ENCODE peak calls at places on chromosomes 7 and 10, in six cellular contexts. F is lower leg skin, Q is right lobe of liver, E is PC-9, J is dorsolateral prefrontal cortex, M is BJ. G is an unnamed sample.
A peak's percentile ranks its signal among the peaks of the same experiment; 100 is the strongest.

GRCh38 chr10:48231178-48231577 is 43.3 kb downstream of the FRMPD2 start:
- DNase-seq in M (no peak), Q (no peak), E (no peak), J (no peak), F (no peak), G (no peak)

GRCh38 chr10:72088879-72089585 is 681 bp upstream of the SPOCK2 start:
- DNase-seq in J (peak; percentile 71), Q (no peak), M (no peak), F (no peak), E (no peak), G (no peak)

GRCh38 chr7:83413831-83414230 is 235.1 kb downstream of the SEMA3E start:
- DNase-seq in J (no peak), Q (no peak), M (no peak), F (no peak), E (no peak), G (no peak)

GRCh38 chr10:22308390-22308789 is 7.8 kb upstream of the COMMD3 start:
- DNase-seq in Q (no peak), E (no peak), J (no peak), F (no peak), M (no peak), G (no peak)

GRCh38 chr7:134991469-134992339 is 5.4 kb downstream of the AGBL3 start:
- DNase-seq in M (no peak), E (no peak), J (no peak), Q (no peak), F (no peak), G (no peak)

GRCh38 chr10:79142064-79142491 is 73.3 kb downstream of the ZMIZ1 start:
- DNase-seq in E (no peak), J (no peak), M (no peak), F (no peak), Q (no peak), G (peak; percentile 62)

GRCh38 chr7:142482899-142483658 is 225.2 kb upstream of the PRSS58 start:
- DNase-seq in F (no peak), M (no peak), E (peak; percentile 44), J (peak; percentile 68), Q (no peak), G (no peak)

GRCh38 chr7:50558380-50559051 is 6.7 kb downstream of the DDC start:
- DNase-seq in E (no peak), J (no peak), F (no peak), M (no peak), Q (no peak), G (no peak)

GRCh38 chr10:4407783-4408182 is 418.2 kb upstream of the AKR1E2 start:
- DNase-seq in J (no peak), E (no peak), M (no peak), Q (no peak), F (no peak), G (no peak)

GRCh38 chr10:86203162-86203905 is 163.3 kb downstream of the GRID1 start:
- DNase-seq in Q (no peak), M (no peak), J (no peak), F (no peak), E (peak; percentile 10), G (no peak)

GRCh38 chr7:43465581-43466554 is 117.0 kb upstream of the STK17A start:
- DNase-seq in Q (no peak), M (no peak), J (no peak), F (no peak), E (no peak), G (no peak)

GRCh38 chr10:109358325-109358724 is 565.0 kb downstream of the XPNPEP1 start:
- DNase-seq in Q (no peak), M (no peak), E (no peak), J (no peak), F (no peak), G (no peak)

GRCh38 chr10:23413629-23414089 is 25.2 kb upstream of the OTUD1 start:
- DNase-seq in M (no peak), J (no peak), E (no peak), F (no peak), Q (no peak), G (no peak)

GRCh38 chr7:23529262-23529859 is 2.4 kb downstream of the TRA2A start:
- DNase-seq in E (no peak), Q (no peak), F (no peak), M (no peak), J (no peak), G (no peak)

GRCh38 chr10:21754410-21755011 is 220.5 kb downstream of the MLLT10 start:
- DNase-seq in J (no peak), E (no peak), F (no peak), Q (no peak), M (no peak), G (no peak)

GRCh38 chr7:156650042-156650441 is 9.5 kb downstream of the RNF32 start:
- DNase-seq in Q (peak; percentile 77), J (no peak), F (no peak), E (no peak), M (no peak), G (no peak)

GRCh38 chr7:157499121-157499834 is 162.5 kb downstream of the DNAJB6 start:
- DNase-seq in M (no peak), F (no peak), Q (peak; percentile 39), E (no peak), J (no peak), G (no peak)

GRCh38 chr10:37619336-37619735 is 238.1 kb downstream of the ZNF248 start:
- DNase-seq in Q (no peak), F (no peak), M (no peak), J (no peak), E (no peak), G (no peak)

GRCh38 chr10:73054286-73054685 is 42.4 kb downstream of the P4HA1 start:
- DNase-seq in E (no peak), J (no peak), M (no peak), Q (no peak), F (no peak), G (no peak)

GRCh38 chr10:131630772-131631258 is 270.0 kb upstream of the PPP2R2D start:
- DNase-seq in E (no peak), Q (no peak), M (no peak), J (no peak), F (no peak), G (no peak)

GRCh38 chr7:75657866-75658265 is 80.9 kb downstream of the HIP1 start:
- DNase-seq in J (no peak), F (no peak), E (no peak), M (no peak), Q (no peak), G (no peak)

GRCh38 chr10:3150366-3150765 is 22.2 kb downstream of the PITRM1 start:
- DNase-seq in Q (no peak), E (no peak), M (no peak), J (no peak), F (no peak), G (no peak)

GRCh38 chr10:62266147-62266546 is 2.5 kb downstream of the RTKN2 start:
- DNase-seq in M (no peak), J (no peak), F (no peak), E (no peak), Q (no peak), G (no peak)

GRCh38 chr10:55627526-55628170 is 733.4 kb downstream of the ZWINT start:
- DNase-seq in M (no peak), E (no peak), Q (no peak), J (no peak), F (no peak), G (no peak)

GRCh38 chr7:148153611-148154010 is 437.0 kb upstream of the C7orf33 start:
- DNase-seq in M (no peak), Q (peak; percentile 95), F (no peak), J (no peak), E (no peak), G (no peak)

GRCh38 chr10:100997364-100998182 is 2.0 kb upstream of the LZTS2 start:
- DNase-seq in F (peak; percentile 64), M (no peak), Q (peak; percentile 85), J (peak; percentile 76), E (peak; percentile 80), G (peak; percentile 37)

GRCh38 chr10:80416401-80417098 is 8.2 kb downstream of the PRXL2A start:
- DNase-seq in M (no peak), F (no peak), Q (no peak), E (no peak), J (peak; percentile 54), G (no peak)

DNA sequence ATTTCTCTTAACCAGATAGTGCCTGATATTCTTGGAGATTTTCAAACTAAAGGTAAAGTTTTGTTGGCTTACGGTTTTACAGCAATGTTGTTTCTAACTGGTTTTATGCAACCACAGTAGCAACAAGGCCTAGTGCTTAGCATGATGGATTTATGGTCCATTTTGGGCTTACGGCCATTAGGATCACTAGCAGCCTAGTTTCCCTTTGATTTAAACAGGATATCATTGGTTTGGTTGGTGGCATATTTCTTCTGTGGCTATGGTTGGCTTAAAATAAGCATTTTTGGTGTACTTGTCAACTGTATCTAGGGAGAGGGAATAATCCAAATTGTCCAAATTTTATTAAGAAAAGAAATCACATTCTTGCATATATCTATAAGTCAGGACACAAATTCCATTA is 194.0 kb downstream of the HDAC9 start:
- DNase-seq in Q (no peak), F (no peak), J (no peak), M (no peak), E (no peak), G (no peak)
- H3K4me3 ChIP-seq in Q (no peak overlapping the region), F (no peak overlapping the region), J (no peak overlapping the region), M (no peak overlapping the region), E (no peak overlapping the region), G (no peak overlapping the region)

DNA sequence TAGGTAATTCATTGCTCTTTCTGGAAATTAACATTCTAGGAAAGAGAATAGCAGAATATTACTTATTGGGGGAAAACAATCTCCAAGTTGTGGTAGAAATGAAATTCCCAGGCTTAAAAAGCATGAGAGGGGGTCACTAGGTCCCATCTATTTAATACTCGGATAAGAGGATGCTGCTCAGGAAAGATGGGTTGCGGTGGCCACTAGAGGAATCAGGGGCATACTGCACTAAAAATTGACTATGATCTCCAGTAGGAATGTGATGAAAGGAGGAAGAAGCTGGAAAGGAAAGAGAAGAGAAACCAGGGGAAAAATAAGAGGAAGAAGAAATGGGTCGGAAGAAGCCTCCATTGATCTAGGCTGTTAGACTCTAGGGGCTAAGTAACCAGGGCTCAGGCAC is 192.8 kb downstream of the GPAM start:
- DNase-seq in F (no peak), J (no peak), E (no peak), M (no peak), Q (no peak), G (no peak)
- TF ChIP-seq CTCF in F (no peak), J (no peak), E (no peak), M (no peak), Q (peak; percentile 21), G (no peak)

GRCh38 chr7:27183682-27184341 is 1.2 kb downstream of the HOXA11 start:
- DNase-seq in Q (peak; percentile 10), J (peak; percentile 11), M (no peak), F (peak; percentile 22), E (no peak), G (no peak)
- H3K4me3 ChIP-seq in Q (no peak overlapping the region), J (no peak overlapping the region), M (peak overlapping the region; percentile 88), F (peak overlapping the region; percentile 41), E (peak overlapping the region; percentile 86), G (peak overlapping the region; percentile 98)

DNA sequence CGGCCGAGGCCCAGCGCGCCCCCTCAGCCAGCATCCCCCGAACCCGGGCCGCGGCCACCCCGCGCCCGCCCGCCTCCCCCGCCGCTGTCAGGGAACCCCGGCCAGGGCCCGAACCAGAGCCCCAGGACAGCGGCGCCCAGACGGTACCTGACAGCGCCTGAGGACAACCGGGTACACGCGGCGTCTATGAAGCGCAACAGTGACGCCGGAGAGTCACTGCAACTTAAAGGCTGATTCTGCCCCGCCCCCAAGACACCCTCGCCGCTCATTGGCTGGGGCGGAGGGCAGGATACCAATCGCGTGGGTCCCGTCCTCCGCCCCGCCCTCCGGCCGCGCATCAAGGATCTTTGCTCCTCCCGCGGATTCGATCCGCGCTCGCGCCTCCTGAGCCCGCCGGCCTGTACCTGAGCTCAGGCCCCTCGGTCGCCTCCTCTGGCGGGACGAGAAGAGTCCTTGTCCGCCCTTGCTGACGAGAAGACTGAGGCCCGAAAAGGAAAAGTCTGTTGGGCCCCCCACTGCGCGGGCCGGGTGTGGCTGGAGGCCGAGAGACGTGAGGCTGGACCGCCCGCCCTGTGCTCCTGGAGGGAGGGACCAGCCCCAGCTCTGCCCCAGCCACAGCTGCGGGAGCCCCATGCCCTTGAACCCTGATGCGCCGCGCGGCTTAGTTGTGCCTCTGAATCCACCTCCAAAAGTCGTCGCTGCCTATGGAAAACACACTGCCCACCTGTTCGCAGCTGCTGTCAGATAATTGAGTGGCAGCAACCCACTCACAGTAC is at the start of gene OAT:
- DNase-seq in E (peak; percentile 92), F (peak; percentile 96), M (peak; percentile 59), J (peak; percentile 99), Q (peak; percentile 96), G (peak; percentile 65)
- TF ChIP-seq CTCF in E (no peak), F (no peak), M (peak; percentile 41), J (no peak), Q (no peak), G (no peak)

G was measured in AG09309.